ENCODE peak calls at places on chromosomes 12 and 14, in seven cellular contexts. Z is SW480; Y is AML-193; N is activated CD4-positive, alpha-beta T cell treated with anti-CD3 and anti-CD28 coated beads, Interleukin-2, amount 50 U/mL, for 1 hour; S is mesenchymal stem cell; W is central memory CD8-positive, alpha-beta T cell; J is HFFc6. T is an unnamed sample.

GRCh38 chr12:4505381-4505986 is 33.2 kb upstream of the RAD51AP1 start:
- DNase-seq in W (no peak), Y (no peak), J (peak), Z (no peak), S (peak), N (no peak), T (no peak)

GRCh38 chr14:101972126-101972785 is 7.9 kb downstream of the DYNC1H1 start:
- DNase-seq in Y (peak), J (peak), N (no peak), W (no peak), Z (peak), S (peak), T (peak)

GRCh38 chr12:6272300-6273208 is 37.9 kb upstream of the PLEKHG6 start:
- DNase-seq in Y (no peak), Z (peak), W (no peak), S (no peak), J (no peak), N (no peak), T (no peak)

GRCh38 chr12:49933793-49934192 is 16.7 kb upstream of the AQP2 start:
- DNase-seq in Y (no peak), S (no peak), N (no peak), Z (no peak), W (no peak), J (no peak), T (no peak)

GRCh38 chr14:32460267-32460666 is 131.2 kb downstream of the AKAP6 start:
- DNase-seq in W (no peak), Z (no peak), J (no peak), Y (no peak), N (no peak), S (no peak), T (no peak)

GRCh38 chr12:130421896-130422295 is 84.2 kb downstream of the PIWIL1 start:
- DNase-seq in S (no peak), N (no peak), J (no peak), Z (no peak), W (no peak), Y (no peak), T (no peak)

GRCh38 chr12:122849352-122850047 is 14.2 kb downstream of the HIP1R start:
- DNase-seq in Z (no peak), N (no peak), J (no peak), Y (no peak), W (no peak), S (no peak), T (peak)

GRCh38 chr14:23432102-23432925 is 3.1 kb downstream of the MYH7 start:
- DNase-seq in Y (no peak), J (no peak), S (no peak), N (no peak), W (no peak), Z (no peak), T (no peak)

GRCh38 chr12:9404469-9405260 is 196.5 kb upstream of the PZP start:
- DNase-seq in N (no peak), W (no peak), S (no peak), Z (no peak), J (no peak), Y (no peak), T (no peak)

GRCh38 chr12:94262228-94263010 is 114.0 kb downstream of the PLXNC1 start:
- DNase-seq in J (peak), Y (peak), W (peak), N (peak), Z (peak), S (peak), T (peak)

GRCh38 chr12:52132754-52133161 is 53.3 kb downstream of the SMIM41 start:
- DNase-seq in N (no peak), S (no peak), Z (no peak), W (no peak), J (no peak), Y (no peak), T (no peak)

GRCh38 chr14:100688598-100689499 is 37.8 kb upstream of the DLK1 start:
- DNase-seq in Z (peak), S (peak), J (peak), W (no peak), N (no peak), Y (no peak), T (peak)

GRCh38 chr12:11757531-11757930 is 108.1 kb downstream of the ETV6 start:
- DNase-seq in Y (no peak), S (no peak), Z (no peak), J (no peak), N (no peak), W (no peak), T (no peak)

GRCh38 chr12:82527165-82527780 is 159.4 kb upstream of the TMTC2 start:
- DNase-seq in J (peak), Z (peak), N (peak), Y (peak), S (peak), W (no peak), T (no peak)

GRCh38 chr14:59183150-59183549 is 5.3 kb upstream of the DAAM1 start:
- DNase-seq in S (no peak), Z (no peak), W (no peak), Y (no peak), J (no peak), N (no peak), T (no peak)

GRCh38 chr14:78644824-78645559 is 474.8 kb downstream of the NRXN3 start:
- DNase-seq in S (no peak), Y (no peak), J (no peak), W (no peak), Z (no peak), N (no peak), T (no peak)

GRCh38 chr14:64465208-64465821 is at the start of gene AKAP5:
- DNase-seq in W (peak), S (peak), J (no peak), Z (peak), N (peak), Y (no peak), T (peak)

GRCh38 chr12:112676526-112676925 is 115.0 kb upstream of the RPH3A start:
- DNase-seq in J (no peak), W (no peak), S (no peak), Z (no peak), N (no peak), Y (no peak), T (no peak)

T was measured in 8988T.